ENCODE peak calls at places on chromosomes 13 and 19, in four cellular contexts. C is adrenal gland; T is AG08396; B is stimulated activated CD8-positive, alpha-beta memory T cell treated with anti-CD3 and anti-CD28 coated beads, Interleukin-7, amount 100 ng/mL, for 1 hour. N is an unnamed sample.

GRCh38 chr13:43298799-43299198 is 275.4 kb downstream of the DNAJC15 start:
- DNase-seq in B (no peak), C (no peak), T (no peak), N (no peak)

GRCh38 chr19:54674021-54674617 is 11.3 kb downstream of the LILRB4 start:
- DNase-seq in B (no peak), T (no peak), C (no peak), N (no peak)

GRCh38 chr13:39656325-39656677 is 839 bp downstream of the COG6 start:
- DNase-seq in B (no peak), C (no peak), T (no peak), N (no peak)

GRCh38 chr19:5850189-5850588 is 1.1 kb downstream of the FUT3 start:
- DNase-seq in T (no peak), C (no peak), B (no peak), N (no peak)

GRCh38 chr13:113224486-113224885 is 15.1 kb downstream of the CUL4A start:
- DNase-seq in T (no peak), B (no peak), C (no peak), N (no peak)

GRCh38 chr19:5951338-5951861 is 26.5 kb downstream of the RANBP3 start:
- DNase-seq in T (no peak), C (no peak), B (no peak), N (no peak)

GRCh38 chr13:112064222-112064621 is 2.7 kb upstream of the SOX1 start:
- DNase-seq in T (no peak), B (no peak), C (no peak), N (no peak)

GRCh38 chr19:15114153-15114540 is 6.9 kb downstream of the SYDE1 start:
- DNase-seq in C (no peak), B (no peak), T (peak), N (peak)

GRCh38 chr13:74747186-74747955 is 613.2 kb upstream of the KLF12 start:
- DNase-seq in T (no peak), B (no peak), C (no peak), N (no peak)

GRCh38 chr19:18176367-18177310 is 3.0 kb downstream of the IFI30 start:
- DNase-seq in C (no peak), B (no peak), T (peak), N (no peak)

GRCh38 chr13:44406617-44407016 is 33.0 kb downstream of the SERP2 start:
- DNase-seq in C (no peak), B (no peak), T (no peak), N (no peak)

GRCh38 chr13:26872444-26873173 is 112.0 kb upstream of the GPR12 start:
- DNase-seq in B (peak), C (peak), T (peak), N (peak)

GRCh38 chr13:113273856-113274590 is 23.0 kb upstream of the LAMP1 start:
- DNase-seq in C (peak), B (no peak), T (peak), N (peak)

GRCh38 chr13:96984061-96984508 is 10.2 kb downstream of the OXGR1 start:
- DNase-seq in T (no peak), B (no peak), C (peak), N (no peak)

GRCh38 chr13:102225892-102226291 is 176.0 kb downstream of the FGF14 start:
- DNase-seq in C (no peak), T (no peak), B (no peak), N (no peak)

GRCh38 chr13:50783066-50783465 is 60.4 kb downstream of the DLEU7 start:
- DNase-seq in C (no peak), B (no peak), T (no peak), N (no peak)

GRCh38 chr13:110644892-110645521 is 29.7 kb downstream of the NAXD start:
- DNase-seq in T (peak), C (peak), B (peak), N (peak)

GRCh38 chr13:26600345-26600761 is 42.9 kb downstream of the WASF3 start:
- DNase-seq in T (no peak), C (no peak), B (no peak), N (peak)

GRCh38 chr19:13834308-13834790 is 39.1 kb downstream of the ZSWIM4 start:
- DNase-seq in T (peak), C (no peak), B (no peak), N (no peak)

GRCh38 chr13:49303533-49304252 is 56.0 kb downstream of the CDADC1 start:
- DNase-seq in B (no peak), T (no peak), C (no peak), N (no peak)

GRCh38 chr19:10402441-10403038 is 802 bp downstream of the CDC37 start:
- DNase-seq in T (peak), C (no peak), B (no peak), N (no peak)

GRCh38 chr19:29503140-29503758 is 22.5 kb upstream of the VSTM2B start:
- DNase-seq in T (no peak), B (no peak), C (no peak), N (no peak)

GRCh38 chr19:46571495-46571894 is 29.6 kb upstream of the CALM3 start:
- DNase-seq in T (no peak), B (no peak), C (no peak), N (peak)

GRCh38 chr19:10517361-10517759 is at the start of gene S1PR5:
- DNase-seq in T (no peak), C (peak), B (no peak), N (peak)

N was measured in AG20443.